ENCODE peak calls at places on chromosomes 12 and 14, in seven cellular contexts. M is IMR-90, W is H1, E is H9, U is mesenchymal stem cell, Z is mesendoderm, D is trophoblast cell. G is an unnamed sample.

GRCh38 chr12:68912916-68913315 is 20.1 kb downstream of the CPM start:
- DNase-seq in M (no peak), W (no peak), E (no peak), U (no peak), Z (peak; percentile 14), D (no peak), G (no peak)

GRCh38 chr14:100467939-100468338 is 119.3 kb downstream of the BEGAIN start:
- DNase-seq in M (no peak), W (peak; percentile 39), E (no peak), U (no peak), Z (no peak), D (peak; percentile 50), G (no peak)

GRCh38 chr12:109833307-109834189 is at the start of gene TRPV4:
- DNase-seq in M (peak; percentile 23), W (peak; percentile 77), E (peak; percentile 68), U (peak; percentile 27), Z (peak; percentile 61), D (peak; percentile 54), G (peak; percentile 40)

GRCh38 chr12:115661103-115661502 is 616.4 kb downstream of the MED13L start:
- DNase-seq in M (no peak), W (no peak), E (no peak), U (no peak), Z (no peak), D (no peak), G (no peak)

GRCh38 chr14:42654707-42655106 is 1048.0 kb downstream of the LRFN5 start:
- DNase-seq in M (no peak), W (no peak), E (peak; percentile 27), U (no peak), Z (peak; percentile 5), D (no peak), G (no peak)

GRCh38 chr12:11730299-11731041 is 81.0 kb downstream of the ETV6 start:
- DNase-seq in M (no peak), W (no peak), E (no peak), U (no peak), Z (no peak), D (no peak), G (no peak)

GRCh38 chr14:104579507-104579906 is at the start of gene C14orf180:
- DNase-seq in M (no peak), W (no peak), E (no peak), U (no peak), Z (no peak), D (no peak), G (no peak)

GRCh38 chr12:105253882-105254513 is 18.0 kb upstream of the APPL2 start:
- DNase-seq in M (peak; percentile 73), W (no peak), E (no peak), U (peak; percentile 73), Z (peak; percentile 51), D (peak; percentile 67), G (no peak)

GRCh38 chr14:25406818-25407217 is 356.9 kb upstream of the STXBP6 start:
- DNase-seq in M (peak; percentile 8), W (peak; percentile 61), E (peak; percentile 56), U (no peak), Z (peak; percentile 80), D (peak; percentile 39), G (peak; percentile 56)

GRCh38 chr14:56273151-56273550 is 154.9 kb downstream of the PELI2 start:
- DNase-seq in M (peak; percentile 59), W (no peak), E (no peak), U (peak; percentile 8), Z (no peak), D (peak; percentile 15), G (no peak)

GRCh38 chr14:24080888-24081738 is 9.8 kb downstream of the CPNE6 start:
- DNase-seq in M (no peak), W (peak; percentile 81), E (peak; percentile 79), U (peak; percentile 29), Z (peak; percentile 63), D (peak; percentile 71), G (no peak)

GRCh38 chr14:100317389-100317788 is 5.8 kb upstream of the SLC25A47 start:
- DNase-seq in M (no peak), W (no peak), E (no peak), U (no peak), Z (no peak), D (no peak), G (no peak)

GRCh38 chr12:104604070-104604994 is 147.6 kb downstream of the CHST11 start:
- DNase-seq in M (peak; percentile 96), W (no peak), E (peak; percentile 86), U (peak; percentile 99), Z (peak; percentile 89), D (peak; percentile 76), G (no peak)

GRCh38 chr12:104610513-104611235 is 153.9 kb downstream of the CHST11 start:
- DNase-seq in M (no peak), W (no peak), E (no peak), U (no peak), Z (no peak), D (no peak), G (no peak)

GRCh38 chr14:69543341-69544249 is 31.1 kb downstream of the CCDC177 start:
- DNase-seq in M (peak; percentile 93), W (no peak), E (peak; percentile 38), U (peak; percentile 77), Z (peak; percentile 85), D (peak; percentile 91), G (no peak)

GRCh38 chr12:105554223-105554678 is 223.8 kb downstream of the C12orf75 start:
- DNase-seq in M (no peak), W (no peak), E (no peak), U (no peak), Z (peak; percentile 90), D (peak; percentile 13), G (peak; percentile 46)

GRCh38 chr12:2294651-2295475 is 242.1 kb downstream of the CACNA1C start:
- DNase-seq in M (peak; percentile 69), W (no peak), E (peak; percentile 23), U (peak; percentile 66), Z (no peak), D (peak; percentile 41), G (no peak)

GRCh38 chr12:109147954-109148353 is 31.6 kb downstream of the ACACB start:
- DNase-seq in M (no peak), W (no peak), E (no peak), U (no peak), Z (no peak), D (no peak), G (no peak)

GRCh38 chr12:76740501-76740900 is 23.4 kb upstream of the ZDHHC17 start:
- DNase-seq in M (no peak), W (no peak), E (no peak), U (no peak), Z (no peak), D (peak; percentile 75), G (no peak)

GRCh38 chr14:23557521-23557920 is 1.4 kb downstream of the THTPA start:
- DNase-seq in M (no peak), W (no peak), E (no peak), U (no peak), Z (no peak), D (no peak), G (no peak)

GRCh38 chr14:103540816-103541493 is 12.0 kb downstream of the TRMT61A start:
- DNase-seq in M (no peak), W (no peak), E (no peak), U (no peak), Z (no peak), D (no peak), G (no peak)

GRCh38 chr12:66251049-66251448 is 51.2 kb upstream of the HELB start:
- DNase-seq in M (no peak), W (no peak), E (no peak), U (no peak), Z (no peak), D (no peak), G (no peak)

GRCh38 chr14:24279301-24280186 is 8.1 kb upstream of the RABGGTA start:
- DNase-seq in M (no peak), W (no peak), E (no peak), U (no peak), Z (no peak), D (peak; percentile 16), G (no peak)

DNA sequence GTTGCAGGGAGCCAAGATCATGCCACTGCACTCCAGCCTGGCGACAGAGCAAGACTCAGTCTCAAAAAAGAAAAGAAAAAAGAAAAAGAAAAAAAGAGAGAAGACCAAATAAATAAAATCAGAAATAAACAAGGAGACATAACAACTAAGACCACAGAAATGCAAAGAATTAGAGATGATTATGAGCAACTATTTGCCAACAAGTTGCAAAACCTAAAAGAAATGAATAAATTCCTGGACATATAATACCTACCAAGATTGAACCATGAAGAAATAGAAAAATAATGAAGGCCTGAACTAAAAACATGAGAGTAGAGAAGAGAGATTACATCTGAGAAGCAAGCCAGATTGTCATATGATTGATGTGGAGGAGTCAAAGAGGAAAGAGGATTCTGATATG is 17.6 kb upstream of the EPS8 start:
- DNase-seq in M (no peak), W (no peak), E (no peak), U (no peak), Z (no peak), D (peak; percentile 5), G (no peak)
- H2AK5ac ChIP-seq in M (no peak overlapping the region), W (no peak overlapping the region), E (no peak overlapping the region), U (no peak overlapping the region), Z (no peak overlapping the region), D (no peak overlapping the region), G (no peak overlapping the region)

GRCh38 chr12:91551927-91552326 is 369.3 kb upstream of the DCN start:
- DNase-seq in M (no peak), W (no peak), E (no peak), U (no peak), Z (no peak), D (no peak), G (no peak)
- H2AK5ac ChIP-seq in M (no peak overlapping the region), W (no peak overlapping the region), E (no peak overlapping the region), U (no peak overlapping the region), Z (no peak overlapping the region), D (no peak overlapping the region), G (no peak overlapping the region)

GRCh38 chr12:117005417-117006046 is 93.7 kb downstream of the TESC start:
- DNase-seq in M (no peak), W (no peak), E (no peak), U (no peak), Z (no peak), D (no peak), G (no peak)

GRCh38 chr12:117000316-117000715 is 89.6 kb downstream of the FBXW8 start:
- DNase-seq in M (no peak), W (no peak), E (peak; percentile 58), U (no peak), Z (peak; percentile 46), D (no peak), G (no peak)

GRCh38 chr12:117006333-117006732 is 92.9 kb downstream of the TESC start:
- DNase-seq in M (no peak), W (no peak), E (no peak), U (no peak), Z (no peak), D (no peak), G (no peak)

GRCh38 chr12:117002040-117002832 is 91.5 kb downstream of the FBXW8 start:
- DNase-seq in M (peak; percentile 56), W (no peak), E (no peak), U (no peak), Z (no peak), D (no peak), G (no peak)

GRCh38 chr12:117003883-117004404 is 93.2 kb downstream of the FBXW8 start:
- DNase-seq in M (no peak), W (no peak), E (no peak), U (no peak), Z (no peak), D (no peak), G (no peak)
- H2AK5ac ChIP-seq in M (no peak overlapping the region), W (no peak overlapping the region), E (no peak overlapping the region), U (no peak overlapping the region), Z (no peak overlapping the region), D (no peak overlapping the region), G (no peak overlapping the region)

DNA sequence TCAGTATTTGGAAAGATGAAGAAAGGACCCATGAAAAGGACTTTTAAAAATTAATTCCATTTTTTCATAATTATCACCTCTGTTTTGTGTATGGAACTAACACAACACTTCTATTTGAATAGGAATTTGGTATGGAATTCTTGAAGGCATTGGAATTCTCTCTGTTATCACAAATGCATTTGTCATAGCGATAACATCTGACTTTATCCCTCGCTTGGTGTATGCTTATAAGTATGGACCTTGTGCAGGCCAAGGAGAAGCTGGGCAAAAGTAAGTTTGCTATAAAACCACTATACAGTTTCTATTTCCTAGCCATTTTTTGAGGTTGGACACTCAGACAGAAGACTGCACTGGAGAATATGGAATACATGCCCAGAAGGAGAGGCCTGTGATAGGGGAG is 98.6 kb downstream of the SLC5A8 start:
- DNase-seq in M (no peak), W (no peak), E (no peak), U (no peak), Z (no peak), D (peak; percentile 67), G (no peak)
- H2AK5ac ChIP-seq in M (no peak overlapping the region), W (no peak overlapping the region), E (no peak overlapping the region), U (no peak overlapping the region), Z (no peak overlapping the region), D (no peak overlapping the region), G (no peak overlapping the region)

G was measured in neuronal stem cell.